ENCODE peak calls at places on chromosomes 12 and 14, in four cellular contexts. L, F, K and C are unnamed samples.

GRCh38 chr12:14902465-14902864 is 16.8 kb upstream of the MGP start:
- DNase-seq in L (no peak), F (no peak), K (no peak), C (no peak)

GRCh38 chr12:46779879-46780278 is 45.9 kb downstream of the SLC38A4 start:
- DNase-seq in L (no peak), F (no peak), K (no peak), C (no peak)

GRCh38 chr14:22226381-22226780 is 362.6 kb downstream of the DAD1 start:
- DNase-seq in L (no peak), F (no peak), K (peak), C (peak)

GRCh38 chr12:113162102-113163029 is 12.8 kb downstream of the CFAP73 start:
- DNase-seq in L (peak), F (no peak), K (peak), C (peak)

GRCh38 chr12:20527396-20528154 is 159.2 kb downstream of the PDE3A start:
- DNase-seq in L (no peak), F (no peak), K (no peak), C (peak)

GRCh38 chr12:29943683-29944082 is 159.9 kb upstream of the TMTC1 start:
- DNase-seq in L (no peak), F (no peak), K (no peak), C (no peak)

GRCh38 chr14:56720703-56721426 is 89.4 kb downstream of the OTX2 start:
- DNase-seq in L (no peak), F (no peak), K (no peak), C (no peak)

GRCh38 chr12:93518725-93519124 is 51.4 kb downstream of the MRPL42 start:
- DNase-seq in L (no peak), F (no peak), K (peak), C (peak)

GRCh38 chr12:83945871-83946270 is 966.7 kb downstream of the SLC6A15 start:
- DNase-seq in L (no peak), F (no peak), K (no peak), C (peak)

GRCh38 chr12:124862768-124863408 is 776 bp downstream of the SCARB1 start:
- DNase-seq in L (peak), F (no peak), K (peak), C (peak)

GRCh38 chr14:93915070-93915705 is 12.0 kb upstream of the FAM181A start:
- DNase-seq in L (no peak), F (no peak), K (no peak), C (no peak)

GRCh38 chr12:18643673-18644072 is 94.1 kb downstream of the PLCZ1 start:
- DNase-seq in L (no peak), F (no peak), K (no peak), C (peak)

GRCh38 chr12:67006612-67007011 is 262.5 kb upstream of the CAND1 start:
- DNase-seq in L (no peak), F (no peak), K (no peak), C (no peak)

GRCh38 chr12:124762384-124762783 is 101.3 kb downstream of the SCARB1 start:
- DNase-seq in L (no peak), F (no peak), K (no peak), C (no peak)

GRCh38 chr12:111529424-111530368 is 69.4 kb downstream of the ATXN2 start:
- DNase-seq in L (peak), F (no peak), K (peak), C (peak)

GRCh38 chr14:88840926-88841325 is 16.5 kb downstream of the TTC8 start:
- DNase-seq in L (no peak), F (no peak), K (no peak), C (no peak)

GRCh38 chr12:25151476-25151875 is 43.5 kb downstream of the DNAI7 start:
- DNase-seq in L (peak), F (peak), K (peak), C (peak)

GRCh38 chr14:103382375-103382774 is 2.8 kb upstream of the MARK3 start:
- DNase-seq in L (no peak), F (no peak), K (peak), C (peak)

GRCh38 chr12:77433799-77434198 is 368.4 kb upstream of the E2F7 start:
- DNase-seq in L (no peak), F (no peak), K (no peak), C (peak)

GRCh38 chr12:25648460-25648859 is 95.4 kb upstream of the LMNTD1 start:
- DNase-seq in L (peak), F (peak), K (peak), C (peak)

GRCh38 chr12:48180424-48180823 is 3.0 kb upstream of the CCDC184 start:
- DNase-seq in L (no peak), F (no peak), K (no peak), C (no peak)

GRCh38 chr12:53938276-53939140 is at the start of gene HOXC13:
- DNase-seq in L (peak), F (no peak), K (peak), C (peak)

GRCh38 chr12:15212877-15213276 is 8.3 kb downstream of the RERG start:
- DNase-seq in L (no peak), F (no peak), K (no peak), C (no peak)

GRCh38 chr12:85466906-85467305 is 186.9 kb downstream of the ALX1 start:
- DNase-seq in L (no peak), F (no peak), K (peak), C (peak)

GRCh38 chr14:90692826-90693225 is 123.4 kb downstream of the TTC7B start:
- DNase-seq in L (no peak), F (no peak), K (peak), C (peak)

GRCh38 chr12:116427200-116427932 is 131.8 kb upstream of the MAP1LC3B2 start:
- DNase-seq in L (no peak), F (no peak), K (peak), C (peak)

GRCh38 chr14:93219103-93219726 is 12.2 kb downstream of the UBR7 start:
- DNase-seq in L (peak), F (no peak), K (peak), C (peak)

GRCh38 chr12:130413909-130414308 is 76.2 kb downstream of the PIWIL1 start:
- DNase-seq in L (no peak), F (no peak), K (no peak), C (no peak)